ENCODE peak calls at places on chromosomes 16 and 17, in nine cellular contexts. F is heart left ventricle, Q is adrenal gland, B is sigmoid colon, L is NB4, E is IMR-90, X is Peyer's patch, P is transverse colon, W is lower leg skin. H is an unnamed sample.

GRCh38 chr17:14903810-14904209 is 361.3 kb downstream of the PMP22 start:
- DNase-seq in F (no peak), Q (no peak), B (no peak), L (no peak), E (peak), X (no peak), P (no peak), W (no peak), H (no peak)

GRCh38 chr17:74775409-74776043 is 619 bp downstream of the NAT9 start:
- DNase-seq in F (no peak), Q (no peak), B (no peak), L (no peak), E (no peak), X (no peak), P (no peak), W (no peak), H (no peak)

GRCh38 chr17:1736348-1737281 is 6.1 kb upstream of the SERPINF2 start:
- DNase-seq in F (peak), Q (peak), B (peak), L (peak), E (peak), X (peak), P (peak), W (no peak), H (no peak)

GRCh38 chr17:30808785-30809286 is 15.7 kb downstream of the CRLF3 start:
- DNase-seq in F (no peak), Q (no peak), B (peak), L (peak), E (no peak), X (no peak), P (no peak), W (no peak), H (no peak)

GRCh38 chr17:43033947-43034622 is 9.1 kb downstream of the RND2 start:
- DNase-seq in F (no peak), Q (no peak), B (no peak), L (no peak), E (no peak), X (no peak), P (no peak), W (no peak), H (no peak)

GRCh38 chr16:90008708-90009145 is 10.5 kb downstream of the DBNDD1 start:
- DNase-seq in F (no peak), Q (no peak), B (no peak), L (peak), E (peak), X (peak), P (peak), W (no peak), H (no peak)

GRCh38 chr16:29007865-29008593 is 23.2 kb downstream of the LAT start:
- DNase-seq in F (no peak), Q (no peak), B (no peak), L (peak), E (peak), X (peak), P (no peak), W (no peak), H (no peak)

GRCh38 chr17:68509151-68510057 is 2.8 kb upstream of the PRKAR1A start:
- DNase-seq in F (peak), Q (peak), B (peak), L (peak), E (no peak), X (peak), P (peak), W (peak), H (no peak)

GRCh38 chr16:64445649-64446048 is 676.2 kb downstream of the CDH11 start:
- DNase-seq in F (no peak), Q (no peak), B (no peak), L (no peak), E (peak), X (no peak), P (no peak), W (no peak), H (no peak)

GRCh38 chr17:64470676-64471075 is 21.8 kb downstream of the MILR1 start:
- DNase-seq in F (no peak), Q (no peak), B (no peak), L (no peak), E (no peak), X (no peak), P (no peak), W (no peak), H (no peak)

GRCh38 chr16:3112058-3112880 is at the start of gene ZNF205:
- DNase-seq in F (peak), Q (peak), B (peak), L (no peak), E (peak), X (peak), P (peak), W (peak), H (peak)

GRCh38 chr17:8861482-8862181 is 5.8 kb downstream of the PIK3R6 start:
- DNase-seq in F (no peak), Q (no peak), B (no peak), L (no peak), E (no peak), X (peak), P (no peak), W (no peak), H (no peak)

GRCh38 chr17:42198897-42199296 is 4.6 kb upstream of the GHDC start:
- DNase-seq in F (no peak), Q (peak), B (no peak), L (peak), E (no peak), X (no peak), P (no peak), W (no peak), H (no peak)

GRCh38 chr17:34252138-34252889 is 2.8 kb upstream of the CCL2 start:
- DNase-seq in F (peak), Q (peak), B (peak), L (peak), E (peak), X (peak), P (peak), W (peak), H (peak)

GRCh38 chr17:39671651-39672521 is 3.6 kb downstream of the PNMT start:
- DNase-seq in F (peak), Q (no peak), B (no peak), L (peak), E (peak), X (peak), P (peak), W (no peak), H (peak)

GRCh38 chr17:73393962-73394361 is 82.2 kb upstream of the CDC42EP4 start:
- DNase-seq in F (no peak), Q (no peak), B (no peak), L (peak), E (peak), X (no peak), P (no peak), W (no peak), H (no peak)

GRCh38 chr17:64196626-64197025 is 66.4 kb downstream of the TEX2 start:
- DNase-seq in F (no peak), Q (no peak), B (no peak), L (no peak), E (peak), X (no peak), P (no peak), W (no peak), H (no peak)

GRCh38 chr16:68778551-68779231 is 41.6 kb downstream of the CDH1 start:
- DNase-seq in F (no peak), Q (no peak), B (no peak), L (no peak), E (no peak), X (no peak), P (peak), W (no peak), H (peak)

GRCh38 chr17:50993544-50993943 is 127.1 kb downstream of the SPAG9 start:
- DNase-seq in F (no peak), Q (no peak), B (no peak), L (no peak), E (no peak), X (no peak), P (no peak), W (no peak), H (no peak)

GRCh38 chr17:77476920-77477805 is 336.4 kb downstream of the SEC14L1 start:
- DNase-seq in F (peak), Q (peak), B (peak), L (no peak), E (peak), X (peak), P (peak), W (peak), H (peak)

GRCh38 chr17:42618442-42619150 is 9.1 kb downstream of the TUBG1 start:
- DNase-seq in F (peak), Q (peak), B (no peak), L (peak), E (no peak), X (peak), P (peak), W (no peak), H (peak)

GRCh38 chr17:59371426-59372099 is 40.1 kb downstream of the YPEL2 start:
- DNase-seq in F (no peak), Q (peak), B (peak), L (no peak), E (no peak), X (peak), P (peak), W (peak), H (no peak)

GRCh38 chr17:30161601-30162000 is 45.0 kb downstream of the NSRP1 start:
- DNase-seq in F (no peak), Q (no peak), B (no peak), L (no peak), E (peak), X (no peak), P (no peak), W (no peak), H (no peak)

GRCh38 chr17:44005865-44006580 is 1.6 kb downstream of the NAGS start:
- DNase-seq in F (no peak), Q (peak), B (no peak), L (peak), E (no peak), X (peak), P (peak), W (no peak), H (no peak)

GRCh38 chr17:80284631-80285030 is 24.0 kb downstream of the RNF213 start:
- DNase-seq in F (no peak), Q (no peak), B (no peak), L (peak), E (no peak), X (no peak), P (no peak), W (no peak), H (no peak)

GRCh38 chr16:85259831-85260165 is 147.5 kb upstream of the CIBAR2 start:
- DNase-seq in F (no peak), Q (no peak), B (no peak), L (no peak), E (no peak), X (no peak), P (no peak), W (no peak), H (no peak)

GRCh38 chr17:4506180-4506814 is 7.6 kb downstream of the SPNS2 start:
- DNase-seq in F (no peak), Q (no peak), B (no peak), L (no peak), E (no peak), X (no peak), P (no peak), W (no peak), H (no peak)

GRCh38 chr17:74757502-74757901 is 9.1 kb downstream of the NHERF1 start:
- DNase-seq in F (no peak), Q (no peak), B (no peak), L (no peak), E (no peak), X (no peak), P (peak), W (no peak), H (peak)

GRCh38 chr16:64253525-64253924 is 868.3 kb downstream of the CDH11 start:
- DNase-seq in F (no peak), Q (no peak), B (no peak), L (no peak), E (no peak), X (no peak), P (no peak), W (no peak), H (no peak)

GRCh38 chr17:37067555-37068111 is 118.9 kb downstream of the AATF start:
- DNase-seq in F (no peak), Q (peak), B (peak), L (no peak), E (peak), X (peak), P (peak), W (peak), H (peak)

GRCh38 chr17:76240461-76241204 is at the start of gene RNF157:
- DNase-seq in F (peak), Q (peak), B (peak), L (peak), E (peak), X (peak), P (peak), W (no peak), H (peak)
- TF ChIP-seq POLR2A in F (no peak), Q (no peak), B (no peak), L (no peak), E (no peak), X (peak), P (peak), W (no peak), H (peak)

GRCh38 chr16:73396556-73396955 is 348.6 kb upstream of the ZFHX3 start:
- DNase-seq in F (no peak), Q (no peak), B (no peak), L (peak), E (no peak), X (no peak), P (no peak), W (no peak), H (no peak)
- TF ChIP-seq POLR2A in F (no peak), Q (no peak), B (no peak), L (no peak), E (no peak), X (no peak), P (no peak), W (no peak), H (no peak)

GRCh38 chr17:7836596-7837374 is 2.8 kb downstream of the KDM6B start:
- DNase-seq in F (peak), Q (peak), B (peak), L (peak), E (peak), X (peak), P (peak), W (peak), H (peak)
- TF ChIP-seq POLR2A in F (no peak), Q (peak), B (no peak), L (no peak), E (no peak), X (peak), P (no peak), W (no peak), H (no peak)

DNA sequence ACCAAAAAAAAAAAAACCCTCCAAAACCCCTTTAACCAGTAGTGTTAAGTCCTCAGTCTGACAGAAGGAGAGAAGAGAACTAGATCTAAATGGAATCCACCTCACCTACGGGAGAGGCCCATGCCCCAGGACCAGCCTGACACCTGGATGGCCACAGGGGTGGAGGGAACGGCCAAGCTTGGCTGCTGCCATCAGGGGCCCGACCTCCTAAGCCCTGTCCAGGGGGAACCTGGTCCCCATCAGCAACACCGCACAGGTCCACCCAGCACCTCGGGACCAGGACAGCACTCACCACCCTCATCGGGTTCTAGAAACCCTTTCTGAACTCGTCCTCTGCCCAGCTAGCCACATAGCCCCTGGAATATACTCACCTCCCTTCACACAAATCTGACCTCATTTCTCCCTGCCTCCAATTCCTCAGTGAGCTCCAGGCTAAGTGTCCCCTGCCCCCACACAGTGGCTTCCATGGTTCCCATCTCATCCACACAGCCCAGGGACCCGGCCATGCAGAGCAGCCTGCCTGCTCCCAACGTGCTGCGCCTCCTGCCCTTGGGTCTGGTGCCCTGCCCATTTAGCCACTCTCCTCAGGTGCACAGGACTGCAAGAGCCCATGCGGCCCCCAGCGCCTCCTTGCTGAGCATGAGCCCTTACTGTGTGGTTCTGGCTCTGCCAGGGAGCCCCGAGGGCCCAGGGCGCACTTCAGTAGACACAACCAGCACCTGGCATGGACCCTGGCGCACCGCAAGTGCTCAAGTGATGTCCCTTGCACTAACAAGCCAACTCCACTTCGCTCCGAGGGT is 18.3 kb upstream of the CYTH1 start:
- DNase-seq in F (no peak), Q (no peak), B (no peak), L (no peak), E (no peak), X (no peak), P (no peak), W (no peak), H (no peak)
- TF ChIP-seq POLR2A in F (no peak), Q (no peak), B (no peak), L (no peak), E (no peak), X (no peak), P (no peak), W (no peak), H (no peak)

GRCh38 chr16:48971571-48972071 is 310.0 kb downstream of the CBLN1 start:
- DNase-seq in F (no peak), Q (no peak), B (no peak), L (no peak), E (no peak), X (no peak), P (no peak), W (no peak), H (no peak)
- TF ChIP-seq POLR2A in F (no peak), Q (no peak), B (no peak), L (no peak), E (no peak), X (no peak), P (no peak), W (no peak), H (no peak)

GRCh38 chr16:9775994-9776393 is 406.2 kb downstream of the GRIN2A start:
- DNase-seq in F (no peak), Q (no peak), B (no peak), L (no peak), E (no peak), X (no peak), P (no peak), W (no peak), H (no peak)

GRCh38 chr16:9778879-9779278 is 403.3 kb downstream of the GRIN2A start:
- DNase-seq in F (no peak), Q (no peak), B (no peak), L (no peak), E (no peak), X (no peak), P (no peak), W (no peak), H (no peak)
- TF ChIP-seq POLR2A in F (no peak), Q (no peak), B (no peak), L (no peak), E (no peak), X (no peak), P (no peak), W (no peak), H (no peak)

H was measured in prostate gland.